ENCODE peak calls at places on chromosomes 5 and 9, in six cellular contexts. C, O, L, S, R and I are unnamed samples.
A peak's percentile ranks its signal among the peaks of the same experiment; 100 is the strongest.

GRCh38 chr5:32562056-32562455 is 23.3 kb upstream of the SUB1 start:
- DNase-seq in C (no peak), O (no peak), L (no peak), S (no peak), R (no peak), I (no peak)

GRCh38 chr9:126459965-126460843 is 133.6 kb downstream of the MVB12B start:
- DNase-seq in C (no peak), O (no peak), L (no peak), S (no peak), R (no peak), I (no peak)

GRCh38 chr9:94881946-94882345 is 155.4 kb downstream of the AOPEP start:
- DNase-seq in C (no peak), O (no peak), L (no peak), S (no peak), R (no peak), I (no peak)

GRCh38 chr5:178422400-178422775 is 167.8 kb downstream of the COL23A1 start:
- DNase-seq in C (no peak), O (no peak), L (no peak), S (no peak), R (no peak), I (no peak)

GRCh38 chr5:5494489-5495402 is 72.3 kb downstream of the ICE1 start:
- DNase-seq in C (peak; percentile 73), O (peak; percentile 51), L (peak; percentile 61), S (peak; percentile 93), R (peak; percentile 12), I (peak; percentile 61)

GRCh38 chr5:178430187-178431062 is 159.8 kb downstream of the COL23A1 start:
- DNase-seq in C (no peak), O (peak; percentile 13), L (no peak), S (no peak), R (no peak), I (no peak)

GRCh38 chr9:97853844-97854695 is 1.0 kb downstream of the FOXE1 start:
- DNase-seq in C (no peak), O (no peak), L (no peak), S (no peak), R (no peak), I (no peak)

GRCh38 chr5:39714036-39714698 is 289.4 kb upstream of the DAB2 start:
- DNase-seq in C (no peak), O (peak; percentile 41), L (no peak), S (peak; percentile 64), R (peak; percentile 3), I (no peak)

GRCh38 chr9:134644715-134645606 is 3.4 kb downstream of the COL5A1 start:
- DNase-seq in C (no peak), O (no peak), L (no peak), S (no peak), R (no peak), I (no peak)
- TF ChIP-seq POLR2A in C (no peak), O (no peak), L (no peak), S (no peak), R (no peak), I (no peak)

DNA sequence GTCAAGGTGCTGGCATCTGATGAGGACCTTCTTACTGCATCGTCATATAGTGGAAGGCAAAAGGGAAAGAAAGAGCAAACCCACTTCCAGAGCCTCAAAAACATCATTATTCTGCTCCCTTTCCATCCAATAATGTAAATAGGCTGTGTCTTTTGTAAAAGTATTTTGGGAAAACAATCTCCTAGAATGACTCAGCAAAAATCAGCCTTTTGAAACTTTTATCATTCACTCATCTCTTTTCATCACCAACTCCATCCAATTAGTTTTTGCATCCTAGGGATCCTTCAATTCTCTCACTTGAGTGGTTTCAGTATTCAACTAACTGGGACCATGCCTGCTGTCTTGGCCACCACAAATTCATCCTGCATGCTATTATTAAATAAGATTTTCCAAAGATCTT is 39.8 kb upstream of the TLR4 start:
- DNase-seq in C (no peak), O (no peak), L (no peak), S (no peak), R (no peak), I (no peak)
- TF ChIP-seq POLR2AphosphoS5 in C (no peak), O (no peak), L (no peak), S (no peak), R (no peak), I (no peak)

GRCh38 chr9:90970603-90971002 is 169.0 kb downstream of the SYK start:
- DNase-seq in C (no peak), O (no peak), L (no peak), S (no peak), R (no peak), I (no peak)
- TF ChIP-seq TAF1 in C (no peak), O (no peak), L (no peak), S (no peak), R (no peak), I (no peak)

GRCh38 chr9:90801507-90802289 is at the start of gene SYK:
- DNase-seq in C (no peak), O (no peak), L (peak; percentile 33), S (peak; percentile 68), R (no peak), I (no peak)
- TF ChIP-seq POLR2A in C (no peak), O (no peak), L (no peak), S (peak; percentile 62), R (peak; percentile 66), I (no peak)